ENCODE peak calls at places on chromosomes 1 and 21, in seven cellular contexts. H is stimulated activated CD4-positive, alpha-beta T cell treated with anti-CD3 and anti-CD28 coated beads, Interleukin-4, amount 100 ng/mL, for 24 hours; J is GM04504; T is midbrain; X is left lung; U is dorsolateral prefrontal cortex; G is fibroblast of pulmonary artery. A is an unnamed sample.

GRCh38 chr1:16172964-16173446 is 17.1 kb upstream of the EPHA2 start:
- DNase-seq in T (no peak), G (peak), H (no peak), J (no peak), X (no peak), U (no peak), A (no peak)

GRCh38 chr1:11707621-11708276 is 16.2 kb downstream of the DRAXIN start:
- DNase-seq in H (no peak), J (no peak), X (peak), U (no peak), T (peak), G (no peak), A (no peak)

GRCh38 chr1:77399250-77400086 is 117.6 kb downstream of the AK5 start:
- DNase-seq in T (peak), J (no peak), X (no peak), G (peak), H (no peak), U (no peak), A (peak)

GRCh38 chr21:45726438-45726837 is 82.9 kb downstream of the PCBP3 start:
- DNase-seq in X (no peak), U (no peak), J (no peak), T (no peak), G (no peak), H (no peak), A (no peak)

GRCh38 chr21:44601596-44602473 is 1.4 kb downstream of the KRTAP10-7 start:
- DNase-seq in U (no peak), X (no peak), J (no peak), G (no peak), T (no peak), H (no peak), A (no peak)

GRCh38 chr1:156897078-156897825 is 3.7 kb downstream of the PEAR1 start:
- DNase-seq in G (peak), J (peak), H (no peak), X (no peak), T (no peak), U (no peak), A (no peak)

GRCh38 chr1:36223373-36223995 is 759 bp upstream of the THRAP3 start:
- DNase-seq in X (no peak), J (peak), U (no peak), T (peak), H (peak), G (peak), A (peak)

GRCh38 chr1:224287714-224288113 is 42.3 kb downstream of the NVL start:
- DNase-seq in T (peak), G (no peak), X (no peak), J (no peak), H (no peak), U (no peak), A (peak)

GRCh38 chr1:215054266-215054665 is 28.3 kb upstream of the KCNK2 start:
- DNase-seq in U (no peak), H (no peak), J (no peak), T (no peak), G (no peak), X (no peak), A (no peak)

GRCh38 chr1:179550753-179551682 is 24.7 kb downstream of the NPHS2 start:
- DNase-seq in X (no peak), G (peak), J (peak), T (no peak), H (no peak), U (no peak), A (no peak)

GRCh38 chr1:1119272-1119890 is 3.5 kb upstream of the C1orf159 start:
- DNase-seq in X (no peak), J (no peak), G (no peak), U (no peak), H (no peak), T (no peak), A (no peak)

GRCh38 chr1:94974824-94975223 is 47.9 kb upstream of the CNN3 start:
- DNase-seq in H (no peak), X (no peak), U (no peak), G (no peak), T (no peak), J (peak), A (no peak)

GRCh38 chr1:54570161-54570560 is 22.1 kb downstream of the ACOT11 start:
- DNase-seq in H (no peak), X (no peak), T (no peak), G (no peak), U (no peak), J (no peak), A (no peak)

GRCh38 chr1:156146006-156146748 is 7.2 kb upstream of the SEMA4A start:
- DNase-seq in H (peak), U (no peak), G (peak), J (peak), X (peak), T (peak), A (peak)

GRCh38 chr1:147475488-147475887 is 65.8 kb upstream of the BCL9 start:
- DNase-seq in G (no peak), J (no peak), T (no peak), H (no peak), X (no peak), U (no peak), A (no peak)